ENCODE peak calls at places on chromosomes 16 and 17, in four cellular contexts. P, B, G and J are unnamed samples. For H3K9me1, the result is how much of the 10 kb centered on the place peaks cover.

GRCh38 chr17:21233581-21234337 is 19.5 kb downstream of the NATD1 start:
- DNase-seq in B (no peak), P (no peak), G (no peak), J (no peak)

GRCh38 chr17:8818047-8818446 is 18.9 kb upstream of the MFSD6L start:
- DNase-seq in B (no peak), P (no peak), G (no peak), J (no peak)

GRCh38 chr17:80789356-80789902 is 202.2 kb upstream of the CHMP6 start:
- DNase-seq in P (peak), B (peak), G (no peak), J (no peak)

GRCh38 chr17:17082878-17083277 is 40.6 kb downstream of the MPRIP start:
- DNase-seq in P (no peak), B (no peak), G (no peak), J (no peak)

GRCh38 chr17:1676401-1676800 is 8.3 kb downstream of the PRPF8 start:
- DNase-seq in P (no peak), B (no peak), G (no peak), J (no peak)

GRCh38 chr17:79255926-79256325 is 181.3 kb downstream of the ENGASE start:
- DNase-seq in B (no peak), G (no peak), P (no peak), J (no peak)

GRCh38 chr17:77471984-77472836 is 331.4 kb downstream of the SEC14L1 start:
- DNase-seq in B (peak), G (no peak), P (peak), J (no peak)

GRCh38 chr17:76934561-76935320 is 66.5 kb downstream of the MGAT5B start:
- DNase-seq in G (no peak), B (no peak), P (no peak), J (no peak)

GRCh38 chr16:66899945-66900688 is 18.6 kb downstream of the CDH16 start:
- DNase-seq in P (peak), B (peak), G (peak), J (no peak)

GRCh38 chr16:81478876-81479496 is 34.4 kb downstream of the CMIP start:
- DNase-seq in G (no peak), B (peak), P (no peak), J (no peak)

GRCh38 chr16:57257455-57258070 is 12.5 kb downstream of the ARL2BP start:
- DNase-seq in B (no peak), P (no peak), G (no peak), J (no peak)

GRCh38 chr16:66020642-66021041 is 345.8 kb upstream of the CDH5 start:
- DNase-seq in B (no peak), G (no peak), P (peak), J (no peak)

GRCh38 chr16:24846548-24847357 is 990 bp downstream of the SLC5A11 start:
- DNase-seq in P (no peak), B (no peak), G (no peak), J (no peak)

GRCh38 chr16:24847358-24847664 is 1.5 kb downstream of the SLC5A11 start:
- DNase-seq in B (no peak), P (no peak), G (no peak), J (no peak)

GRCh38 chr16:24849641-24850040 is 3.9 kb downstream of the SLC5A11 start:
- DNase-seq in B (no peak), P (no peak), G (no peak), J (no peak)

GRCh38 chr16:24845726-24846547 is at the start of gene SLC5A11:
- DNase-seq in P (no peak), B (no peak), G (no peak), J (no peak)

GRCh38 chr16:24848065-24848464 is 2.3 kb downstream of the SLC5A11 start:
- DNase-seq in B (peak), G (no peak), P (peak), J (no peak)
- H3K27ac ChIP-seq in B (peak), G (no peak), P (peak), J (no peak)

GRCh38 chr17:67413399-67413798 is 36.3 kb downstream of the PITPNC1 start:
- DNase-seq in B (no peak), G (no peak), P (no peak), J (peak)
- H2AFZ ChIP-seq in B (no peak), G (no peak), P (no peak), J (no peak)

DNA sequence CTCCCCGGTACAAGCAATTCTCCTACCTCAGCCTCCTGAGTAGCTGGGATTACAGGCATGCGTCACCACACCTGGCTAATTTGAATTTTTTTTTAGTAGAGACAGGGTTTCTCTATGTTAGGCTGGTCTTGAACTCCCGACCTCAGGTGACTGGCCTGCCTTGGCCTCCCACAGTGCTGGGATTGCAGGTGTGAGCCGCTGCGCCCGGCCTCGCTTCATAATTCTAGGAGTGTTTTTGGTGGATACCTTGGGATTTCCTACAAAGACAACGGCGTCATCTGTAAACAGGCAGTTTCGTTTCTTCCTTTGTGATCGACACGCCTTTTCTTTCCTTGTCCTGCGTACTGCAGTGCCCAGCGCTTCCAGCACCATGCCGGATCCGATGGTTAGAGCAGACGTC is 60.9 kb upstream of the GNG13 start:
- DNase-seq in B (no peak), G (no peak), P (no peak), J (no peak)
- H3K9me1 ChIP-seq in B (under half), G (under half), P (under half), J (under half)

GRCh38 chr17:63431618-63431938 is 14.5 kb downstream of the CYB561 start:
- DNase-seq in G (no peak), B (no peak), P (no peak), J (no peak)
- H3K27ac ChIP-seq in G (peak), B (no peak), P (no peak), J (no peak)

DNA sequence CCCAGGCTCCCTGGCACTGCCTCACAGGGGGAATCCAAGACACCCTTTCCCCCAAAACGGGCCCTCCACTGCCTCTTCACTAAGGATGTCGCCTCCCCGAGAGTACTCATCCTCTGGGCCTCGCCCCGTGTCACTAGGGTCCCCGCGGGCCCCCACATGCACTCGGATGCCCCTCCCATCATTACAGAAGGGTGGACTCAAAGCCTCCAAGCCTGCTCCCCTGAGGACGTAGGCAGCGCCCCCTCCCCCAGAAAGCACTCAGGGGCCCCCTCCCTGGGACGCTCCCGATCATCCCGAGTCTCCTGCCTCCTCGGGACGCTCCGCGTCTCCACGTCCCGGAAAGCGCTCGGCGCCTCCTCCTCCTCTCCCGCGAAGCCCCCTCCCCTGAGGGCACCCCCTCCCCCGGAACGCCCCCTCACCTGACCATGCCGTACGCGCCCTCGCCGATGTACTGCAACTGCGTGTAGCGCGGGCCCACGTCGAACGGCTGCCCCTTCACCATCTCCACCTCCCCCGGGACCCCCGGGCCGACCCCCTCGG is 329 bp downstream of the MAPK3 start:
- DNase-seq in P (no peak), B (peak), G (peak), J (no peak)
- H2AFZ ChIP-seq in P (peak), B (peak), G (peak), J (peak)